ENCODE peak calls at places on chromosome 5, in five cellular contexts. F is left cardiac atrium, R is G401, J is anterior cingulate cortex, Z is T1000. A is an unnamed sample.

GRCh38 chr5:68382640-68383039 is 167.1 kb downstream of the PIK3R1 start:
- DNase-seq in F (no peak), R (no peak), J (no peak), Z (no peak), A (no peak)

GRCh38 chr5:177309351-177310191 is 2.1 kb downstream of the MXD3 start:
- DNase-seq in F (peak), R (peak), J (peak), Z (peak), A (peak)

GRCh38 chr5:73996181-73996770 is 370.3 kb downstream of the ARHGEF28 start:
- DNase-seq in F (no peak), R (no peak), J (no peak), Z (no peak), A (no peak)

GRCh38 chr5:88690619-88691560 is 192.1 kb downstream of the MEF2C start:
- DNase-seq in F (peak), R (peak), J (peak), Z (no peak), A (peak)

GRCh38 chr5:65288657-65289056 is 193.1 kb downstream of the ADAMTS6 start:
- DNase-seq in F (no peak), R (no peak), J (no peak), Z (no peak), A (no peak)

GRCh38 chr5:138725885-138726457 is 27.3 kb upstream of the CTNNA1 start:
- DNase-seq in F (peak), R (no peak), J (peak), Z (no peak), A (peak)

GRCh38 chr5:61440086-61440485 is 108.0 kb downstream of the ZSWIM6 start:
- DNase-seq in F (no peak), R (no peak), J (no peak), Z (no peak), A (no peak)

GRCh38 chr5:32953694-32954093 is 242.6 kb downstream of the NPR3 start:
- DNase-seq in F (no peak), R (no peak), J (no peak), Z (no peak), A (no peak)

GRCh38 chr5:5181650-5182324 is 41.7 kb downstream of the ADAMTS16 start:
- DNase-seq in F (no peak), R (peak), J (no peak), Z (no peak), A (no peak)